ENCODE peak calls at places on chromosome 5, in five cellular contexts. S, R, X, G and F are unnamed samples.

GRCh38 chr5:149561848-149562247 is 10.6 kb upstream of the CSNK1A1 start:
- DNase-seq in X (peak), G (peak), S (no peak), R (no peak), F (no peak)

GRCh38 chr5:32487424-32487823 is 42.9 kb upstream of the ZFR start:
- DNase-seq in X (no peak), S (no peak), R (no peak), G (no peak), F (no peak)

GRCh38 chr5:141369994-141370848 is at the start of gene PCDHGB3:
- DNase-seq in X (peak), S (peak), G (peak), R (no peak), F (no peak)

GRCh38 chr5:142210011-142210410 is 101.4 kb downstream of the NDFIP1 start:
- DNase-seq in R (no peak), S (no peak), X (no peak), G (no peak), F (no peak)

GRCh38 chr5:95216136-95216955 is 68.5 kb downstream of the MCTP1 start:
- DNase-seq in X (no peak), G (no peak), S (no peak), R (no peak), F (no peak)

GRCh38 chr5:163609910-163610309 is 104.5 kb downstream of the MAT2B start:
- DNase-seq in R (no peak), G (no peak), S (no peak), X (no peak), F (no peak)

GRCh38 chr5:133114166-133114932 is 62.5 kb downstream of the HSPA4 start:
- DNase-seq in G (no peak), S (no peak), X (no peak), R (peak), F (peak)

GRCh38 chr5:75611324-75612210 is at the start of gene ANKDD1B:
- DNase-seq in G (peak), S (peak), X (peak), R (peak), F (no peak)

GRCh38 chr5:82278711-82279370 is 687 bp upstream of the RPS23 start:
- DNase-seq in G (no peak), S (no peak), X (no peak), R (no peak), F (no peak)

GRCh38 chr5:174505621-174506020 is 218.8 kb upstream of the MSX2 start:
- DNase-seq in S (no peak), X (no peak), G (no peak), R (no peak), F (no peak)

GRCh38 chr5:135456238-135457099 is 4.3 kb upstream of the TIFAB start:
- DNase-seq in S (no peak), G (peak), X (no peak), R (peak), F (no peak)

GRCh38 chr5:53243403-53243802 is 133.8 kb upstream of the MOCS2 start:
- DNase-seq in S (no peak), G (no peak), R (no peak), X (no peak), F (no peak)

GRCh38 chr5:174751154-174751990 is 27.0 kb downstream of the MSX2 start:
- DNase-seq in X (no peak), G (no peak), S (no peak), R (peak), F (no peak)

GRCh38 chr5:72611111-72611724 is 104.0 kb upstream of the ZNF366 start:
- DNase-seq in X (peak), S (peak), G (peak), R (peak), F (peak)

GRCh38 chr5:134245101-134245604 is 19.3 kb upstream of the PPP2CA start:
- DNase-seq in G (peak), X (peak), S (no peak), R (no peak), F (no peak)

GRCh38 chr5:53126514-53126913 is 17.0 kb upstream of the MOCS2 start:
- DNase-seq in G (no peak), S (no peak), X (no peak), R (no peak), F (no peak)

GRCh38 chr5:139110526-139111168 is 87.5 kb downstream of the SIL1 start:
- DNase-seq in R (no peak), X (no peak), S (no peak), G (no peak), F (no peak)

GRCh38 chr5:57316798-57317327 is 143.0 kb downstream of the GPBP1 start:
- DNase-seq in G (peak), X (peak), S (no peak), R (no peak), F (no peak)